ENCODE peak calls at places on chromosomes 11 and 22, in five cellular contexts. One of them, this sample, is unnamed. For H3K4me1, the result is how much of the 10 kb centered on the place peaks cover.

GRCh38 chr11:43580735-43581369 is 99.7 kb upstream of the HSD17B12 start:
- DNase-seq in Peyer's patch: no peak
- DNase-seq in DND-41: no peak
- DNase-seq in effector memory CD4-positive, alpha-beta T cell: no peak
- DNase-seq in lower lobe of right lung: no peak
- DNase-seq in this sample: no peak

GRCh38 chr11:134780486-134781155 is 368.6 kb upstream of the B3GAT1 start:
- DNase-seq in DND-41: no peak
- DNase-seq in lower lobe of right lung: no peak
- DNase-seq in Peyer's patch: no peak
- DNase-seq in effector memory CD4-positive, alpha-beta T cell: no peak
- DNase-seq in this sample: no peak

GRCh38 chr11:22787565-22788162 is 41.9 kb downstream of the SVIP start:
- DNase-seq in lower lobe of right lung: no peak
- DNase-seq in effector memory CD4-positive, alpha-beta T cell: peak
- DNase-seq in Peyer's patch: peak
- DNase-seq in DND-41: peak
- DNase-seq in this sample: peak

GRCh38 chr11:393219-394033 is 583 bp upstream of the PKP3 start:
- DNase-seq in lower lobe of right lung: peak
- DNase-seq in Peyer's patch: no peak
- DNase-seq in DND-41: no peak
- DNase-seq in effector memory CD4-positive, alpha-beta T cell: no peak
- DNase-seq in this sample: no peak

GRCh38 chr11:111347723-111348115 is 31.4 kb downstream of the POU2AF1 start:
- DNase-seq in DND-41: no peak
- DNase-seq in effector memory CD4-positive, alpha-beta T cell: no peak
- DNase-seq in lower lobe of right lung: no peak
- DNase-seq in Peyer's patch: no peak
- DNase-seq in this sample: no peak

GRCh38 chr11:114211444-114212122 is 84.6 kb upstream of the NNMT start:
- DNase-seq in lower lobe of right lung: no peak
- DNase-seq in DND-41: no peak
- DNase-seq in effector memory CD4-positive, alpha-beta T cell: no peak
- DNase-seq in Peyer's patch: no peak
- DNase-seq in this sample: no peak

GRCh38 chr11:71425851-71426250 is 22.3 kb downstream of the DHCR7 start:
- DNase-seq in lower lobe of right lung: no peak
- DNase-seq in effector memory CD4-positive, alpha-beta T cell: no peak
- DNase-seq in Peyer's patch: no peak
- DNase-seq in DND-41: no peak
- DNase-seq in this sample: no peak

GRCh38 chr11:48109046-48109666 is 107.5 kb upstream of the OR4B1 start:
- DNase-seq in Peyer's patch: no peak
- DNase-seq in DND-41: peak
- DNase-seq in lower lobe of right lung: no peak
- DNase-seq in effector memory CD4-positive, alpha-beta T cell: no peak
- DNase-seq in this sample: no peak

GRCh38 chr11:29657709-29658108 is 359.1 kb downstream of the KCNA4 start:
- DNase-seq in lower lobe of right lung: no peak
- DNase-seq in DND-41: no peak
- DNase-seq in effector memory CD4-positive, alpha-beta T cell: no peak
- DNase-seq in Peyer's patch: no peak
- DNase-seq in this sample: no peak

GRCh38 chr11:99368579-99368978 is 347.8 kb downstream of the CNTN5 start:
- DNase-seq in effector memory CD4-positive, alpha-beta T cell: no peak
- DNase-seq in DND-41: no peak
- DNase-seq in lower lobe of right lung: no peak
- DNase-seq in Peyer's patch: no peak
- DNase-seq in this sample: no peak

GRCh38 chr22:44625981-44626687 is 75.9 kb upstream of the PRR5 start:
- DNase-seq in lower lobe of right lung: peak
- DNase-seq in DND-41: peak
- DNase-seq in effector memory CD4-positive, alpha-beta T cell: peak
- DNase-seq in Peyer's patch: peak
- DNase-seq in this sample: peak

GRCh38 chr11:69297926-69298777 is 4.2 kb downstream of the MYEOV start:
- DNase-seq in effector memory CD4-positive, alpha-beta T cell: peak
- DNase-seq in lower lobe of right lung: peak
- DNase-seq in DND-41: peak
- DNase-seq in Peyer's patch: peak
- DNase-seq in this sample: no peak

GRCh38 chr11:2263012-2263565 is 7.3 kb downstream of the ASCL2 start:
- DNase-seq in effector memory CD4-positive, alpha-beta T cell: no peak
- DNase-seq in DND-41: no peak
- DNase-seq in lower lobe of right lung: no peak
- DNase-seq in Peyer's patch: no peak
- DNase-seq in this sample: no peak

GRCh38 chr11:76263657-76264056 is 57.4 kb upstream of the WNT11 start:
- DNase-seq in effector memory CD4-positive, alpha-beta T cell: no peak
- DNase-seq in DND-41: no peak
- DNase-seq in Peyer's patch: no peak
- DNase-seq in lower lobe of right lung: no peak
- DNase-seq in this sample: no peak

GRCh38 chr11:37264783-37265182 is 666.7 kb upstream of the RAG2 start:
- DNase-seq in lower lobe of right lung: no peak
- DNase-seq in effector memory CD4-positive, alpha-beta T cell: no peak
- DNase-seq in Peyer's patch: no peak
- DNase-seq in DND-41: no peak
- DNase-seq in this sample: no peak

GRCh38 chr22:24060375-24060788 is 49.3 kb downstream of the CABIN1 start:
- DNase-seq in DND-41: no peak
- DNase-seq in Peyer's patch: no peak
- DNase-seq in effector memory CD4-positive, alpha-beta T cell: no peak
- DNase-seq in lower lobe of right lung: no peak
- DNase-seq in this sample: no peak

GRCh38 chr22:20316217-20316843 is 3.5 kb downstream of the DGCR6L start:
- DNase-seq in lower lobe of right lung: peak
- DNase-seq in effector memory CD4-positive, alpha-beta T cell: no peak
- DNase-seq in Peyer's patch: no peak
- DNase-seq in DND-41: no peak
- DNase-seq in this sample: no peak

GRCh38 chr11:132715041-132715440 is 817.3 kb downstream of the OPCML start:
- DNase-seq in effector memory CD4-positive, alpha-beta T cell: no peak
- DNase-seq in Peyer's patch: no peak
- DNase-seq in DND-41: no peak
- DNase-seq in lower lobe of right lung: no peak
- DNase-seq in this sample: no peak

GRCh38 chr11:130428271-130428670 is at the start of gene ADAMTS8:
- DNase-seq in effector memory CD4-positive, alpha-beta T cell: no peak
- DNase-seq in Peyer's patch: no peak
- DNase-seq in lower lobe of right lung: no peak
- DNase-seq in DND-41: no peak
- DNase-seq in this sample: no peak

GRCh38 chr11:9396310-9396709 is 11.9 kb downstream of the IPO7 start:
- DNase-seq in lower lobe of right lung: no peak
- DNase-seq in DND-41: no peak
- DNase-seq in Peyer's patch: no peak
- DNase-seq in effector memory CD4-positive, alpha-beta T cell: no peak
- DNase-seq in this sample: no peak

GRCh38 chr11:134760307-134760706 is 348.3 kb upstream of the B3GAT1 start:
- DNase-seq in lower lobe of right lung: no peak
- DNase-seq in Peyer's patch: no peak
- DNase-seq in DND-41: no peak
- DNase-seq in effector memory CD4-positive, alpha-beta T cell: no peak
- DNase-seq in this sample: no peak

GRCh38 chr11:68439355-68440065 is 21.0 kb upstream of the PPP6R3 start:
- DNase-seq in Peyer's patch: no peak
- DNase-seq in DND-41: no peak
- DNase-seq in effector memory CD4-positive, alpha-beta T cell: no peak
- DNase-seq in lower lobe of right lung: no peak
- DNase-seq in this sample: no peak

GRCh38 chr11:2989551-2989950 is 2.6 kb downstream of the NAP1L4 start:
- DNase-seq in Peyer's patch: no peak
- DNase-seq in DND-41: no peak
- DNase-seq in lower lobe of right lung: no peak
- DNase-seq in effector memory CD4-positive, alpha-beta T cell: no peak
- DNase-seq in this sample: no peak

GRCh38 chr11:12110714-12111481 is 508 bp downstream of the MICAL2 start:
- DNase-seq in DND-41: no peak
- DNase-seq in effector memory CD4-positive, alpha-beta T cell: peak
- DNase-seq in lower lobe of right lung: peak
- DNase-seq in Peyer's patch: no peak
- DNase-seq in this sample: no peak

GRCh38 chr11:17988465-17988864 is 24.4 kb downstream of the SERGEF start:
- DNase-seq in effector memory CD4-positive, alpha-beta T cell: no peak
- DNase-seq in lower lobe of right lung: no peak
- DNase-seq in DND-41: no peak
- DNase-seq in Peyer's patch: no peak
- DNase-seq in this sample: no peak

GRCh38 chr22:44914026-44914721 is 95.6 kb downstream of the PHF21B start:
- DNase-seq in lower lobe of right lung: no peak
- DNase-seq in Peyer's patch: no peak
- DNase-seq in DND-41: no peak
- DNase-seq in effector memory CD4-positive, alpha-beta T cell: no peak
- DNase-seq in this sample: no peak

GRCh38 chr11:86108146-86108545 is 39.3 kb upstream of the PICALM start:
- DNase-seq in Peyer's patch: no peak
- DNase-seq in lower lobe of right lung: no peak
- DNase-seq in effector memory CD4-positive, alpha-beta T cell: no peak
- DNase-seq in DND-41: no peak
- DNase-seq in this sample: no peak

GRCh38 chr11:94776351-94777321 is 8.5 kb downstream of the AMOTL1 start:
- DNase-seq in DND-41: no peak
- DNase-seq in lower lobe of right lung: peak
- DNase-seq in Peyer's patch: no peak
- DNase-seq in effector memory CD4-positive, alpha-beta T cell: no peak
- DNase-seq in this sample: no peak

GRCh38 chr11:132101861-132102260 is 731.4 kb downstream of the NTM start:
- DNase-seq in Peyer's patch: no peak
- DNase-seq in effector memory CD4-positive, alpha-beta T cell: no peak
- DNase-seq in DND-41: no peak
- DNase-seq in lower lobe of right lung: no peak
- DNase-seq in this sample: no peak

GRCh38 chr11:133291672-133292265 is 240.5 kb downstream of the OPCML start:
- DNase-seq in effector memory CD4-positive, alpha-beta T cell: no peak
- DNase-seq in Peyer's patch: no peak
- DNase-seq in lower lobe of right lung: no peak
- DNase-seq in DND-41: no peak
- DNase-seq in this sample: no peak

GRCh38 chr11:113475160-113475761 is at the start of gene DRD2:
- DNase-seq in Peyer's patch: no peak
- DNase-seq in DND-41: no peak
- DNase-seq in lower lobe of right lung: no peak
- DNase-seq in effector memory CD4-positive, alpha-beta T cell: no peak
- DNase-seq in this sample: no peak

GRCh38 chr11:126930100-126930841 is 70.3 kb downstream of the KIRREL3 start:
- DNase-seq in lower lobe of right lung: no peak
- DNase-seq in effector memory CD4-positive, alpha-beta T cell: no peak
- DNase-seq in Peyer's patch: no peak
- DNase-seq in DND-41: no peak
- DNase-seq in this sample: no peak

GRCh38 chr11:20407344-20407743 is 19.8 kb downstream of the PRMT3 start:
- DNase-seq in effector memory CD4-positive, alpha-beta T cell: no peak
- DNase-seq in DND-41: no peak
- DNase-seq in Peyer's patch: no peak
- DNase-seq in lower lobe of right lung: no peak
- DNase-seq in this sample: no peak

GRCh38 chr22:39183991-39184585 is 31.6 kb upstream of the CBX7 start:
- DNase-seq in effector memory CD4-positive, alpha-beta T cell: no peak
- DNase-seq in lower lobe of right lung: peak
- DNase-seq in DND-41: no peak
- DNase-seq in Peyer's patch: peak
- DNase-seq in this sample: no peak

GRCh38 chr11:59643390-59643789 is 25.4 kb downstream of the PATL1 start:
- DNase-seq in lower lobe of right lung: no peak
- DNase-seq in DND-41: no peak
- DNase-seq in Peyer's patch: no peak
- DNase-seq in effector memory CD4-positive, alpha-beta T cell: no peak
- DNase-seq in this sample: no peak

GRCh38 chr22:30705710-30706651 is 11.3 kb downstream of the OSBP2 start:
- DNase-seq in Peyer's patch: no peak
- DNase-seq in effector memory CD4-positive, alpha-beta T cell: no peak
- DNase-seq in lower lobe of right lung: no peak
- DNase-seq in DND-41: no peak
- DNase-seq in this sample: no peak

GRCh38 chr22:30704978-30705377 is 10.3 kb downstream of the OSBP2 start:
- DNase-seq in effector memory CD4-positive, alpha-beta T cell: no peak
- DNase-seq in Peyer's patch: no peak
- DNase-seq in DND-41: no peak
- DNase-seq in lower lobe of right lung: no peak
- DNase-seq in this sample: no peak

GRCh38 chr22:30697975-30698374 is 3.3 kb downstream of the OSBP2 start:
- DNase-seq in DND-41: no peak
- DNase-seq in lower lobe of right lung: no peak
- DNase-seq in effector memory CD4-positive, alpha-beta T cell: no peak
- DNase-seq in Peyer's patch: no peak
- DNase-seq in this sample: no peak

GRCh38 chr22:30702856-30703255 is 8.2 kb downstream of the OSBP2 start:
- DNase-seq in DND-41: no peak
- DNase-seq in Peyer's patch: no peak
- DNase-seq in lower lobe of right lung: no peak
- DNase-seq in effector memory CD4-positive, alpha-beta T cell: no peak
- DNase-seq in this sample: no peak

GRCh38 chr22:30701872-30702271 is 7.2 kb downstream of the OSBP2 start:
- DNase-seq in effector memory CD4-positive, alpha-beta T cell: no peak
- DNase-seq in DND-41: no peak
- DNase-seq in Peyer's patch: no peak
- DNase-seq in lower lobe of right lung: no peak
- DNase-seq in this sample: no peak
- H3K4me1 ChIP-seq in effector memory CD4-positive, alpha-beta T cell: under half
- H3K4me1 ChIP-seq in DND-41: under half
- H3K4me1 ChIP-seq in Peyer's patch: under half
- H3K4me1 ChIP-seq in lower lobe of right lung: under half
- H3K4me1 ChIP-seq in this sample: under half

GRCh38 chr22:46064966-46065666 is 85.2 kb upstream of the PPARA start:
- DNase-seq in Peyer's patch: no peak
- DNase-seq in lower lobe of right lung: no peak
- DNase-seq in effector memory CD4-positive, alpha-beta T cell: no peak
- DNase-seq in DND-41: no peak
- DNase-seq in this sample: no peak
- H3K4me3 ChIP-seq in Peyer's patch: no peak
- H3K4me3 ChIP-seq in lower lobe of right lung: peak
- H3K4me3 ChIP-seq in effector memory CD4-positive, alpha-beta T cell: no peak
- H3K4me3 ChIP-seq in DND-41: no peak
- H3K4me3 ChIP-seq in this sample: no peak

DNA sequence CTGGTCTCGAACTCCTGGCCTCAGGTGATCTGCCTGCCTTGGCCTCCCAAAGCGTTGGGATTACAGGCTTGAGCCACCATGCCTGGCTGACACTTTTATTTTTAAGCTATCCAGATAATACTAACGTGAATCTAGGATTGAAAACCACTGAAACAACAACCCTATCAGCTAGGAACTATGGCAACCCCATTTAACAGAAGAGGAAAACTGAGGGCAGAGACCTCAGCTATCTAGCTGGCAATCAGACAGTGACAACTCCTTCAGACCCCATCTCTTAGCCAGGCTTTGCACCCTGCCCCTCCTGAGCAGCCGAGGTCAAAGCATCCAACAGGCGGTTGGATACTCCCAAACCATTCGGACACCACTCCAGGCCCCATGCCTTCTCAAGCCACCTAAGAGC is 14.1 kb downstream of the ABTB2 start:
- DNase-seq in lower lobe of right lung: no peak
- DNase-seq in Peyer's patch: no peak
- DNase-seq in DND-41: no peak
- DNase-seq in effector memory CD4-positive, alpha-beta T cell: no peak
- DNase-seq in this sample: no peak
- H3K27ac ChIP-seq in lower lobe of right lung: no peak
- H3K27ac ChIP-seq in Peyer's patch: no peak
- H3K27ac ChIP-seq in DND-41: no peak
- H3K27ac ChIP-seq in effector memory CD4-positive, alpha-beta T cell: no peak
- H3K27ac ChIP-seq in this sample: no peak

GRCh38 chr11:121460941-121461514 is 8.3 kb upstream of the SORL1-AS1 start:
- DNase-seq in Peyer's patch: no peak
- DNase-seq in DND-41: no peak
- DNase-seq in lower lobe of right lung: no peak
- DNase-seq in effector memory CD4-positive, alpha-beta T cell: no peak
- DNase-seq in this sample: no peak
- H3K4me1 ChIP-seq in Peyer's patch: under half
- H3K4me1 ChIP-seq in DND-41: under half
- H3K4me1 ChIP-seq in lower lobe of right lung: under half
- H3K4me1 ChIP-seq in effector memory CD4-positive, alpha-beta T cell: half or more
- H3K4me1 ChIP-seq in this sample: half or more